ENCODE peak calls at places on chromosomes 7 and 10, in five cellular contexts. F is SK-N-SH, T is HCT116, E is HepG2, B is GM12878. K is an unnamed sample.

GRCh38 chr10:87053121-87053520 is 33.0 kb downstream of the FAM25A start:
- DNase-seq in B (no peak), F (peak), E (no peak), T (no peak), K (no peak)

GRCh38 chr10:127587668-127588395 is 38.7 kb downstream of the NPS start:
- DNase-seq in T (no peak), F (no peak), E (no peak), B (no peak), K (no peak)

GRCh38 chr10:3805791-3806381 is 20.9 kb upstream of the KLF6 start:
- DNase-seq in F (no peak), B (no peak), E (no peak), T (peak), K (peak)

GRCh38 chr10:110013615-110014293 is 6.0 kb downstream of the ADD3 start:
- DNase-seq in F (no peak), B (no peak), E (peak), T (no peak), K (no peak)

GRCh38 chr10:60376221-60376620 is 13.5 kb downstream of the ANK3 start:
- DNase-seq in T (no peak), B (no peak), F (peak), E (no peak), K (no peak)

GRCh38 chr10:91552706-91553105 is 80.2 kb downstream of the PPP1R3C start:
- DNase-seq in F (no peak), E (no peak), B (no peak), T (peak), K (no peak)

GRCh38 chr7:155811560-155811894 is 736 bp downstream of the SHH start:
- DNase-seq in B (no peak), E (no peak), T (no peak), F (no peak), K (no peak)

GRCh38 chr7:2477447-2478386 is 1.5 kb upstream of the GRIFIN start:
- DNase-seq in E (peak), F (peak), B (no peak), T (peak), K (peak)

GRCh38 chr10:112388548-112388947 is 14.6 kb downstream of the ACSL5 start:
- DNase-seq in E (no peak), B (no peak), T (no peak), F (no peak), K (no peak)

GRCh38 chr10:72133517-72133916 is 45.2 kb upstream of the SPOCK2 start:
- DNase-seq in B (peak), E (peak), T (no peak), F (no peak), K (no peak)
- TF ChIP-seq MAX in B (no peak), E (no peak), T (no peak), F (no peak), K (no peak)

GRCh38 chr7:73308074-73308664 is 457 bp downstream of the NSUN5 start:
- DNase-seq in B (no peak), F (no peak), T (no peak), E (no peak), K (peak)

GRCh38 chr7:73304071-73304470 is 4.6 kb downstream of the NSUN5 start:
- DNase-seq in B (no peak), T (no peak), F (no peak), E (no peak), K (no peak)

GRCh38 chr7:73303546-73303945 is 5.1 kb downstream of the NSUN5 start:
- DNase-seq in T (no peak), E (no peak), B (no peak), F (no peak), K (no peak)

GRCh38 chr7:73308665-73309214 is at the start of gene NSUN5:
- DNase-seq in T (peak), F (peak), E (peak), B (peak), K (peak)

GRCh38 chr7:73307436-73307835 is 1.2 kb downstream of the NSUN5 start:
- DNase-seq in F (no peak), T (no peak), B (no peak), E (no peak), K (no peak)
- TF ChIP-seq SIN3A in F (no peak), T (no peak), B (no peak), E (no peak), K (no peak)

GRCh38 chr7:16564909-16565426 is 38.3 kb downstream of the LRRC72 start:
- DNase-seq in F (peak), E (peak), B (peak), T (peak), K (peak)
- TF ChIP-seq MAX in F (no peak), E (no peak), B (no peak), T (no peak), K (no peak)

GRCh38 chr7:139725077-139725476 is 52.7 kb downstream of the HIPK2 start:
- DNase-seq in B (peak), E (no peak), F (no peak), T (no peak), K (no peak)
- TF ChIP-seq SIN3A in B (no peak), E (no peak), F (no peak), T (no peak), K (no peak)

K was measured in K562.